ENCODE peak calls at places on chromosomes 6 and 20, in eight cellular contexts. One of them, this sample, is unnamed.

GRCh38 chr6:16316741-16317251 is 78.4 kb downstream of the GMPR start:
- DNase-seq in mammary epithelial cell: peak; percentile 60
- DNase-seq in GM23338: peak; percentile 75
- DNase-seq in fibroblast of lung: peak; percentile 88
- DNase-seq in endothelial cell of umbilical vein: peak; percentile 32
- DNase-seq in neural progenitor cell: peak; percentile 69
- DNase-seq in PC-9: peak; percentile 57
- DNase-seq in PC-3: peak; percentile 75
- DNase-seq in this sample: peak; percentile 85

GRCh38 chr20:1861347-1861987 is 33.7 kb upstream of the SIRPA start:
- DNase-seq in mammary epithelial cell: peak; percentile 20
- DNase-seq in GM23338: no peak
- DNase-seq in fibroblast of lung: peak; percentile 47
- DNase-seq in endothelial cell of umbilical vein: peak; percentile 31
- DNase-seq in neural progenitor cell: no peak
- DNase-seq in PC-9: no peak
- DNase-seq in PC-3: no peak
- DNase-seq in this sample: peak; percentile 36

GRCh38 chr20:51516855-51517254 is 25.7 kb downstream of the NFATC2 start:
- DNase-seq in mammary epithelial cell: no peak
- DNase-seq in GM23338: no peak
- DNase-seq in fibroblast of lung: no peak
- DNase-seq in endothelial cell of umbilical vein: no peak
- DNase-seq in neural progenitor cell: no peak
- DNase-seq in PC-9: no peak
- DNase-seq in PC-3: no peak
- DNase-seq in this sample: no peak

GRCh38 chr6:45256697-45257695 is 71.1 kb upstream of the RUNX2 start:
- DNase-seq in mammary epithelial cell: no peak
- DNase-seq in GM23338: no peak
- DNase-seq in fibroblast of lung: no peak
- DNase-seq in endothelial cell of umbilical vein: no peak
- DNase-seq in neural progenitor cell: no peak
- DNase-seq in PC-9: no peak
- DNase-seq in PC-3: no peak
- DNase-seq in this sample: no peak

GRCh38 chr6:44851176-44851575 is 463.7 kb downstream of the CDC5L start:
- DNase-seq in mammary epithelial cell: peak; percentile 28
- DNase-seq in GM23338: no peak
- DNase-seq in fibroblast of lung: peak; percentile 63
- DNase-seq in endothelial cell of umbilical vein: no peak
- DNase-seq in neural progenitor cell: no peak
- DNase-seq in PC-9: no peak
- DNase-seq in PC-3: no peak
- DNase-seq in this sample: peak; percentile 64

GRCh38 chr6:81241717-81242116 is 510.8 kb downstream of the TENT5A start:
- DNase-seq in mammary epithelial cell: peak; percentile 2
- DNase-seq in GM23338: peak; percentile 68
- DNase-seq in fibroblast of lung: peak; percentile 51
- DNase-seq in endothelial cell of umbilical vein: peak; percentile 23
- DNase-seq in neural progenitor cell: peak; percentile 43
- DNase-seq in PC-9: no peak
- DNase-seq in PC-3: peak; percentile 52
- DNase-seq in this sample: peak; percentile 51

GRCh38 chr6:27290065-27290849 is 21.8 kb downstream of the POM121L2 start:
- DNase-seq in mammary epithelial cell: peak; percentile 68
- DNase-seq in GM23338: peak; percentile 71
- DNase-seq in fibroblast of lung: peak; percentile 60
- DNase-seq in endothelial cell of umbilical vein: no peak
- DNase-seq in neural progenitor cell: peak; percentile 36
- DNase-seq in PC-9: peak; percentile 39
- DNase-seq in PC-3: no peak
- DNase-seq in this sample: peak; percentile 31

GRCh38 chr20:4158466-4159050 is 143.2 kb upstream of the RNF24 start:
- DNase-seq in mammary epithelial cell: no peak
- DNase-seq in GM23338: no peak
- DNase-seq in fibroblast of lung: no peak
- DNase-seq in endothelial cell of umbilical vein: no peak
- DNase-seq in neural progenitor cell: no peak
- DNase-seq in PC-9: no peak
- DNase-seq in PC-3: peak; percentile 53
- DNase-seq in this sample: no peak

GRCh38 chr6:80733645-80734044 is 627.2 kb downstream of the BCKDHB start:
- DNase-seq in mammary epithelial cell: no peak
- DNase-seq in GM23338: no peak
- DNase-seq in fibroblast of lung: peak; percentile 39
- DNase-seq in endothelial cell of umbilical vein: no peak
- DNase-seq in neural progenitor cell: no peak
- DNase-seq in PC-9: no peak
- DNase-seq in PC-3: no peak
- DNase-seq in this sample: peak; percentile 27

GRCh38 chr6:108630050-108630714 is 69.5 kb downstream of the FOXO3 start:
- DNase-seq in mammary epithelial cell: peak; percentile 39
- DNase-seq in GM23338: no peak
- DNase-seq in fibroblast of lung: peak; percentile 33
- DNase-seq in endothelial cell of umbilical vein: no peak
- DNase-seq in neural progenitor cell: no peak
- DNase-seq in PC-9: no peak
- DNase-seq in PC-3: no peak
- DNase-seq in this sample: no peak

GRCh38 chr20:4633780-4634179 is 87.9 kb upstream of the PRND start:
- DNase-seq in mammary epithelial cell: peak; percentile 66
- DNase-seq in GM23338: no peak
- DNase-seq in fibroblast of lung: peak; percentile 97
- DNase-seq in endothelial cell of umbilical vein: peak; percentile 88
- DNase-seq in neural progenitor cell: no peak
- DNase-seq in PC-9: peak; percentile 94
- DNase-seq in PC-3: peak; percentile 55
- DNase-seq in this sample: peak; percentile 96

GRCh38 chr6:169188051-169188863 is 65.4 kb downstream of the THBS2 start:
- DNase-seq in mammary epithelial cell: peak; percentile 83
- DNase-seq in GM23338: no peak
- DNase-seq in fibroblast of lung: peak; percentile 99
- DNase-seq in endothelial cell of umbilical vein: no peak
- DNase-seq in neural progenitor cell: no peak
- DNase-seq in PC-9: no peak
- DNase-seq in PC-3: peak; percentile 37
- DNase-seq in this sample: peak; percentile 99

GRCh38 chr6:151075527-151075926 is 164.2 kb upstream of the AKAP12 start:
- DNase-seq in mammary epithelial cell: peak; percentile 79
- DNase-seq in GM23338: no peak
- DNase-seq in fibroblast of lung: peak; percentile 66
- DNase-seq in endothelial cell of umbilical vein: no peak
- DNase-seq in neural progenitor cell: no peak
- DNase-seq in PC-9: no peak
- DNase-seq in PC-3: peak; percentile 86
- DNase-seq in this sample: no peak

GRCh38 chr20:4848041-4848440 is 126.3 kb downstream of the PRND start:
- DNase-seq in mammary epithelial cell: no peak
- DNase-seq in GM23338: no peak
- DNase-seq in fibroblast of lung: no peak
- DNase-seq in endothelial cell of umbilical vein: no peak
- DNase-seq in neural progenitor cell: no peak
- DNase-seq in PC-9: no peak
- DNase-seq in PC-3: no peak
- DNase-seq in this sample: no peak

GRCh38 chr20:49485563-49485962 is 3.1 kb upstream of the KCNB1 start:
- DNase-seq in mammary epithelial cell: no peak
- DNase-seq in GM23338: no peak
- DNase-seq in fibroblast of lung: no peak
- DNase-seq in endothelial cell of umbilical vein: no peak
- DNase-seq in neural progenitor cell: no peak
- DNase-seq in PC-9: no peak
- DNase-seq in PC-3: no peak
- DNase-seq in this sample: no peak

GRCh38 chr6:166997768-166998255 is 1.4 kb upstream of the CEP43 start:
- DNase-seq in mammary epithelial cell: peak; percentile 86
- DNase-seq in GM23338: peak; percentile 84
- DNase-seq in fibroblast of lung: peak; percentile 71
- DNase-seq in endothelial cell of umbilical vein: peak; percentile 73
- DNase-seq in neural progenitor cell: peak; percentile 81
- DNase-seq in PC-9: peak; percentile 71
- DNase-seq in PC-3: peak; percentile 76
- DNase-seq in this sample: peak; percentile 60

GRCh38 chr6:169894377-169894960 is 143.0 kb downstream of the ERMARD start:
- DNase-seq in mammary epithelial cell: no peak
- DNase-seq in GM23338: no peak
- DNase-seq in fibroblast of lung: no peak
- DNase-seq in endothelial cell of umbilical vein: no peak
- DNase-seq in neural progenitor cell: no peak
- DNase-seq in PC-9: no peak
- DNase-seq in PC-3: no peak
- DNase-seq in this sample: no peak

GRCh38 chr6:78810146-78810545 is 57.2 kb upstream of the IRAK1BP1 start:
- DNase-seq in mammary epithelial cell: peak; percentile 77
- DNase-seq in GM23338: peak; percentile 82
- DNase-seq in fibroblast of lung: peak; percentile 53
- DNase-seq in endothelial cell of umbilical vein: peak; percentile 60
- DNase-seq in neural progenitor cell: peak; percentile 70
- DNase-seq in PC-9: no peak
- DNase-seq in PC-3: peak; percentile 52
- DNase-seq in this sample: peak; percentile 39

GRCh38 chr20:64049887-64050260 is 435 bp upstream of the SOX18 start:
- DNase-seq in mammary epithelial cell: no peak
- DNase-seq in GM23338: no peak
- DNase-seq in fibroblast of lung: no peak
- DNase-seq in endothelial cell of umbilical vein: peak; percentile 49
- DNase-seq in neural progenitor cell: no peak
- DNase-seq in PC-9: no peak
- DNase-seq in PC-3: no peak
- DNase-seq in this sample: no peak
- TF ChIP-seq EZH2 in mammary epithelial cell: peak; percentile 42
- TF ChIP-seq EZH2 in GM23338: peak; percentile 79
- TF ChIP-seq EZH2 in fibroblast of lung: peak; percentile 77
- TF ChIP-seq EZH2 in endothelial cell of umbilical vein: no peak
- TF ChIP-seq EZH2 in neural progenitor cell: peak; percentile 51
- TF ChIP-seq EZH2 in PC-9: peak; percentile 88
- TF ChIP-seq EZH2 in PC-3: no peak
- TF ChIP-seq EZH2 in this sample: peak; percentile 74

GRCh38 chr20:48366230-48366629 is 461.6 kb downstream of the PREX1 start:
- DNase-seq in mammary epithelial cell: no peak
- DNase-seq in GM23338: no peak
- DNase-seq in fibroblast of lung: no peak
- DNase-seq in endothelial cell of umbilical vein: no peak
- DNase-seq in neural progenitor cell: no peak
- DNase-seq in PC-9: no peak
- DNase-seq in PC-3: no peak
- DNase-seq in this sample: no peak
- TF ChIP-seq EZH2 in mammary epithelial cell: no peak
- TF ChIP-seq EZH2 in GM23338: no peak
- TF ChIP-seq EZH2 in fibroblast of lung: no peak
- TF ChIP-seq EZH2 in endothelial cell of umbilical vein: no peak
- TF ChIP-seq EZH2 in neural progenitor cell: no peak
- TF ChIP-seq EZH2 in PC-9: no peak
- TF ChIP-seq EZH2 in PC-3: no peak
- TF ChIP-seq EZH2 in this sample: no peak

GRCh38 chr20:25745100-25745499 is 48.4 kb upstream of the ZNF337 start:
- DNase-seq in mammary epithelial cell: no peak
- DNase-seq in GM23338: no peak
- DNase-seq in fibroblast of lung: no peak
- DNase-seq in endothelial cell of umbilical vein: no peak
- DNase-seq in neural progenitor cell: no peak
- DNase-seq in PC-9: no peak
- DNase-seq in PC-3: no peak
- DNase-seq in this sample: no peak

GRCh38 chr20:25744261-25744660 is 47.6 kb upstream of the ZNF337 start:
- DNase-seq in mammary epithelial cell: no peak
- DNase-seq in GM23338: no peak
- DNase-seq in fibroblast of lung: no peak
- DNase-seq in endothelial cell of umbilical vein: no peak
- DNase-seq in neural progenitor cell: no peak
- DNase-seq in PC-9: no peak
- DNase-seq in PC-3: no peak
- DNase-seq in this sample: no peak

GRCh38 chr20:25738198-25738597 is 41.5 kb upstream of the ZNF337 start:
- DNase-seq in mammary epithelial cell: peak; percentile 69
- DNase-seq in GM23338: no peak
- DNase-seq in fibroblast of lung: peak; percentile 23
- DNase-seq in endothelial cell of umbilical vein: no peak
- DNase-seq in neural progenitor cell: no peak
- DNase-seq in PC-9: no peak
- DNase-seq in PC-3: peak; percentile 89
- DNase-seq in this sample: peak; percentile 13

GRCh38 chr20:25739615-25740320 is 43.1 kb upstream of the ZNF337 start:
- DNase-seq in mammary epithelial cell: peak; percentile 46
- DNase-seq in GM23338: no peak
- DNase-seq in fibroblast of lung: peak; percentile 4
- DNase-seq in endothelial cell of umbilical vein: peak; percentile 32
- DNase-seq in neural progenitor cell: no peak
- DNase-seq in PC-9: peak; percentile 39
- DNase-seq in PC-3: peak; percentile 90
- DNase-seq in this sample: no peak

DNA sequence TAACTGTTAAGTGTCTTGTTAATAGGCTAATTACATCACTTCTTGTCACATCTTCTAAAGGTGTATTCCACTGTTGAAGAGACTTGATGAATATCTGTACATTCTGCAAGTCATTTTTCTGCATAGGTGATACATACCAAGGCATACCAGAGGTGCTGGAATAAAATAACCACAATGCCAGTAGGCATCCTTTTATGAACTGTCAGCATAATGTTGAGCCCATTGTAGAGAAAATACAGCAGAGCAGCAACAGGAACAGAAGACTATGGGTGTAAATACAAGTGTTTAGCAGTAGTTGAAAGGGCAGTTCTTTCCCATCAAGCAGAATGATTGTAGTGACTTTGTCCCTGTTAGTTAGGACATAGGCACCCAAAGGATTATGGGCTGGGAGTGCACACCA is 44.4 kb upstream of the ZNF337 start:
- DNase-seq in mammary epithelial cell: no peak
- DNase-seq in GM23338: no peak
- DNase-seq in fibroblast of lung: no peak
- DNase-seq in endothelial cell of umbilical vein: no peak
- DNase-seq in neural progenitor cell: no peak
- DNase-seq in PC-9: no peak
- DNase-seq in PC-3: no peak
- DNase-seq in this sample: no peak
- TF ChIP-seq EZH2 in mammary epithelial cell: no peak
- TF ChIP-seq EZH2 in GM23338: no peak
- TF ChIP-seq EZH2 in fibroblast of lung: no peak
- TF ChIP-seq EZH2 in endothelial cell of umbilical vein: no peak
- TF ChIP-seq EZH2 in neural progenitor cell: no peak
- TF ChIP-seq EZH2 in PC-9: no peak
- TF ChIP-seq EZH2 in PC-3: no peak
- TF ChIP-seq EZH2 in this sample: no peak

DNA sequence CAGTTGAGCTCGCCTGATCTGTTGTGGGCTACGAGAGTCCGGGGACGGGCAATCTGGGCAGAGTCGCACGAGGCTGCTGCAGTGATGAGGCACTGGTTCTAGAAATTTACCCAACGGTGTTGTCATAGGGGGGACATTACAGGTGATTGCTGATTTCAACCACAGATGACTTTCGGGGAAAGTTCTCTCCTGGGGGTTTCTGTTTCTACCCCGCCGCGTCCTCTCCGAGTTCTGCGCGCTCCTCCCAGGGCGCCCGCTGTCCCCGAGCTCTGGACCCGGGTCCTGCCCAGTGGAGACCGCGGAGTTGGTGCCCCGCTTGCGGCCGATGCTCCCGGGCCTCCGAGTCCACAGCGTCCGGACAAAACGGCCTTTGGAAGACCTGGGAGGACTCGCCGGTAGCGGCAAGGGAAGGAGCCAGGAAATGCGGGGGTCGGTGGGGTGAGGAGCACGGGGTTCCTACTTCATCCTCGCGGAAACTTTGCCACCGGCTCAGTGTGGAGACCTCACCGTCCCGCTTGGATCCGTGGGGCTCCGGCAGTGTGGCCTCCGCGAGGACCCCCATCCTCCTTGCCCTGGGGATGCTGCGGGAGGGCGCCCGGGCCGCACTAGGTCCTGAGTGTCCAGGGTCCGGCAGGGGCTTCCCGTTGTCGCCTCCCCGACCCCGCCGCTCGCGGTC is 12.3 kb upstream of the RAET1L start:
- DNase-seq in mammary epithelial cell: no peak
- DNase-seq in GM23338: no peak
- DNase-seq in fibroblast of lung: no peak
- DNase-seq in endothelial cell of umbilical vein: no peak
- DNase-seq in neural progenitor cell: peak; percentile 40
- DNase-seq in PC-9: no peak
- DNase-seq in PC-3: no peak
- DNase-seq in this sample: no peak
- TF ChIP-seq EZH2 in mammary epithelial cell: no peak
- TF ChIP-seq EZH2 in GM23338: peak; percentile 94
- TF ChIP-seq EZH2 in fibroblast of lung: peak; percentile 74
- TF ChIP-seq EZH2 in endothelial cell of umbilical vein: peak; percentile 95
- TF ChIP-seq EZH2 in neural progenitor cell: peak; percentile 97
- TF ChIP-seq EZH2 in PC-9: no peak
- TF ChIP-seq EZH2 in PC-3: no peak
- TF ChIP-seq EZH2 in this sample: peak; percentile 99